ENCODE peak calls at places on chromosome X, in eight cellular contexts. N, C, H, I, Z, P, W and K are unnamed samples.
A peak's percentile ranks its signal among the peaks of the same experiment; 100 is the strongest.

GRCh38 chrX:15645266-15645665 is 19.3 kb downstream of the CLTRN start:
- DNase-seq in N (no peak), C (no peak), H (no peak), I (no peak), Z (no peak), P (no peak), W (no peak), K (no peak)

GRCh38 chrX:105018865-105019264 is 201.6 kb downstream of the TEX13A start:
- DNase-seq in N (no peak), C (no peak), H (no peak), I (no peak), Z (no peak), P (no peak), W (no peak), K (peak; percentile 34)

GRCh38 chrX:9966775-9967408 is at the start of gene CLDN34:
- DNase-seq in N (no peak), C (no peak), H (no peak), I (no peak), Z (no peak), P (no peak), W (no peak), K (no peak)

GRCh38 chrX:9311411-9312160 is 153.3 kb upstream of the TBL1X start:
- DNase-seq in N (no peak), C (no peak), H (no peak), I (no peak), Z (no peak), P (no peak), W (no peak), K (no peak)

GRCh38 chrX:132114607-132115006 is 13.2 kb downstream of the FRMD7 start:
- DNase-seq in N (no peak), C (no peak), H (no peak), I (no peak), Z (no peak), P (no peak), W (no peak), K (no peak)

GRCh38 chrX:53093177-53093655 is 726 bp upstream of the KANTR start:
- DNase-seq in N (peak; percentile 93), C (peak; percentile 94), H (peak; percentile 88), I (peak; percentile 85), Z (peak; percentile 65), P (peak; percentile 58), W (peak; percentile 79), K (no peak)

GRCh38 chrX:97639526-97639925 is 755.8 kb downstream of the RPA4 start:
- DNase-seq in N (no peak), C (no peak), H (peak; percentile 88), I (peak; percentile 88), Z (no peak), P (no peak), W (peak; percentile 75), K (no peak)

GRCh38 chrX:15293471-15293870 is 22.0 kb downstream of the ASB11 start:
- DNase-seq in N (no peak), C (no peak), H (no peak), I (no peak), Z (no peak), P (no peak), W (no peak), K (no peak)

GRCh38 chrX:132169554-132169953 is 41.7 kb upstream of the FRMD7 start:
- DNase-seq in N (no peak), C (no peak), H (no peak), I (no peak), Z (no peak), P (peak; percentile 13), W (no peak), K (no peak)

GRCh38 chrX:96407501-96407900 is 277.1 kb upstream of the DIAPH2 start:
- DNase-seq in N (no peak), C (no peak), H (no peak), I (no peak), Z (peak; percentile 23), P (peak; percentile 19), W (no peak), K (no peak)

GRCh38 chrX:52363247-52363883 is 5.5 kb upstream of the XAGE2 start:
- DNase-seq in N (no peak), C (no peak), H (no peak), I (no peak), Z (no peak), P (no peak), W (no peak), K (no peak)

GRCh38 chrX:51894697-51895336 is 1.4 kb downstream of the MAGED1 start:
- DNase-seq in N (peak; percentile 68), C (no peak), H (peak; percentile 54), I (no peak), Z (peak; percentile 20), P (no peak), W (no peak), K (no peak)

GRCh38 chrX:39946822-39947221 is 150.9 kb downstream of the BCOR start:
- DNase-seq in N (no peak), C (peak; percentile 23), H (no peak), I (no peak), Z (no peak), P (no peak), W (no peak), K (peak; percentile 37)

GRCh38 chrX:11724122-11725017 is 33.7 kb upstream of the MSL3 start:
- DNase-seq in N (no peak), C (no peak), H (no peak), I (no peak), Z (no peak), P (peak; percentile 0), W (peak; percentile 11), K (no peak)

GRCh38 chrX:79364306-79364705 is 2.8 kb downstream of the ITM2A start:
- DNase-seq in N (no peak), C (no peak), H (no peak), I (no peak), Z (no peak), P (peak; percentile 0), W (no peak), K (no peak)

GRCh38 chrX:94178145-94178790 is 504.3 kb downstream of the FAM133A start:
- DNase-seq in N (no peak), C (no peak), H (no peak), I (no peak), Z (no peak), P (no peak), W (no peak), K (peak; percentile 49)

GRCh38 chrX:43822015-43822414 is 60.2 kb downstream of the MAOB start:
- DNase-seq in N (no peak), C (no peak), H (no peak), I (no peak), Z (no peak), P (no peak), W (no peak), K (peak; percentile 12)

GRCh38 chrX:85084770-85085393 is 81.2 kb downstream of the APOOL start:
- DNase-seq in N (no peak), C (no peak), H (peak; percentile 54), I (no peak), Z (no peak), P (peak; percentile 11), W (no peak), K (peak; percentile 2)

GRCh38 chrX:131725001-131725654 is 181.3 kb downstream of the OR13H1 start:
- DNase-seq in N (no peak), C (no peak), H (no peak), I (no peak), Z (no peak), P (no peak), W (no peak), K (no peak)

DNA sequence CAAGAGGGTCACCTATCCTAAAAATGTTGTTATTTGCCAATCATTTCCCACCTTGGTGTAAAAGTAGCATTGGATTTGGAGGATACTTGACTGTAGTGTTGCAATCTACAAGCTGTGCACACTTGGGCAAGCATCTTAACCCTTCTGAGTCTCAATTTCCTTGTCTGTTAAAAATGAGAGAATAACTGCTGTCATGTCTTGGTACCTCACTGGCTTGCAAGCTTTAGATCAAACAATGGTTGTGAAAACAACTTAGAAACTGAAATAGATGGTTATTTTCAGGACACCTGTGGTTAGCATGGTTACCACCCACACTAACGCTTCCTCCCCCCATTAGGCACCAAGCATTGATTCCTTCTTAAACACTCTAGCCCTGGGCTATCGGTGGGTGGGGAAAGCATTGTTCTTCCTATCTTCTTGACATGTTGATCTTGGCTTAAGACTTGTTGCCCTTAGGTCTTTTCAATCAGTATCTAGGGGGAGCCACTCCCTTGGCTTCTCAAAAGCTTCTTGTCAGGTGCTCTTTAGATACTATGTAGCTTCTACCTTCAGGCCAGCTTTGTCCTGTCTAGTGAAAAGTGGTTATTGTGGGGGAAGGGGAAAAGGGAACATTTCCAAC is 10.6 kb upstream of the AMOT start:
- DNase-seq in N (no peak), C (no peak), H (peak; percentile 80), I (peak; percentile 44), Z (no peak), P (no peak), W (no peak), K (no peak)
- TF ChIP-seq CTCF in N (no peak), C (no peak), H (peak; percentile 53), I (no peak), Z (no peak), P (no peak), W (no peak), K (no peak)

DNA sequence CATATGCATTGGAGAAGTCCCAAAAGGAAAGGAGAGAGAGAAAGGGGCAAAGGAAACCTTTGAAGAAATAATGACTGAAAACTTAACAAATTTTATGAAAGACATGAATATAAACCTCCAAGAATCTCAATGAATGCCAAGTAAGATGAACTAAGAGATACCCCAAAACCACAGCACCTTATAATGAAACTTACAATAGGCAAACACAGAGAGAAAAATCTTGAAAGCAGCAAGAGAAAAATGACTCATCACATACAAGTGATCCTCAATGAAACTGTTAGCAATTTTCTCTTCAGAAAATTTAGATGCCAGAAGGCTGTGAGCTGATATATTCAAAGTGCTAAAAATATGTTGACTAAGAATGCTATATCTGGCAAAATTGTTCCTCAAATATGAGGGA is 10.1 kb downstream of the SMIM10L2A start:
- DNase-seq in N (no peak), C (no peak), H (no peak), I (no peak), Z (no peak), P (no peak), W (no peak), K (no peak)
- H3K27me3 ChIP-seq in N (no peaks in the 10 kb centered on the region), C (no peaks in the 10 kb centered on the region), H (no peaks in the 10 kb centered on the region), I (no peaks in the 10 kb centered on the region), Z (no peaks in the 10 kb centered on the region), P (no peaks in the 10 kb centered on the region), W (peaks cover 20% of the 10 kb centered on the region), K (no peaks in the 10 kb centered on the region)

GRCh38 chrX:75963774-75964173 is 178.7 kb upstream of the MAGEE2 start:
- DNase-seq in N (no peak), C (no peak), H (no peak), I (no peak), Z (no peak), P (no peak), W (no peak), K (no peak)

GRCh38 chrX:75968293-75968692 is 183.2 kb upstream of the MAGEE2 start:
- DNase-seq in N (no peak), C (no peak), H (peak; percentile 78), I (peak; percentile 45), Z (no peak), P (peak; percentile 3), W (peak; percentile 11), K (no peak)
- TF ChIP-seq CTCF in N (no peak), C (no peak), H (peak; percentile 47), I (peak; percentile 50), Z (no peak), P (peak; percentile 46), W (peak; percentile 17), K (no peak)

DNA sequence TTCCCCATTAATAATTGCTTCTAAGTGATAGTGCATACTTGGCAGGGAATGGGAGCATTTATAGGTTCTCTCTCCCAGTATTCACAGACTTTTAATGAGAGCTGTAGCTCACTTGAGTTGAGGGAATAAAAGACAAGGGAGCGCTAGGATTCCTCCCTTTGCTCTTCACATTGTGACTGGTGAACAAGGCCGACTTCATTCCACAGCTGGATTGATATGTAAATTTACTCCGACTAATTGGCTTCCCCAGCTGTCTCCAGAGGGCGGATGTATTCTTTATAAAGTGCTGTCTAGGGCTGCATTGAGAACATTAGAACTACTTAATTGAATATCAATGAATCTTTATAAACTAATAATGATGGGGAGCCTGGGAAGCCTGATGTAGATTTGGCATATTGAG is 63.4 kb downstream of the GPR50 start:
- DNase-seq in N (no peak), C (no peak), H (no peak), I (peak; percentile 47), Z (no peak), P (no peak), W (no peak), K (no peak)
- H3K27me3 ChIP-seq in N (no peaks in the 10 kb centered on the region), C (no peaks in the 10 kb centered on the region), H (no peaks in the 10 kb centered on the region), I (no peaks in the 10 kb centered on the region), Z (no peaks in the 10 kb centered on the region), P (no peaks in the 10 kb centered on the region), W (peaks cover 73% of the 10 kb centered on the region), K (no peaks in the 10 kb centered on the region)